ENCODE peak calls at places on chromosomes 13 and 19, in six cellular contexts. M, Y, C, E, Z and L are unnamed samples.

GRCh38 chr19:2083174-2083854 is 12.8 kb downstream of the MOB3A start:
- DNase-seq in Y (no peak), C (no peak), M (no peak), Z (no peak), E (peak), L (no peak)

GRCh38 chr13:28358673-28359072 is 136.3 kb downstream of the FLT1 start:
- DNase-seq in C (no peak), M (no peak), Z (no peak), Y (no peak), E (no peak), L (no peak)

GRCh38 chr19:50167314-50167721 is 4.2 kb upstream of the IZUMO2 start:
- DNase-seq in Y (no peak), E (no peak), C (no peak), Z (peak), M (peak), L (no peak)

GRCh38 chr13:51804295-51805172 is 571 bp upstream of the DHRS12 start:
- DNase-seq in C (peak), E (peak), Z (no peak), Y (no peak), M (no peak), L (no peak)

GRCh38 chr13:94707400-94708021 is 4.8 kb downstream of the SOX21 start:
- DNase-seq in E (no peak), C (no peak), M (peak), Y (no peak), Z (peak), L (no peak)

GRCh38 chr13:99307648-99308339 is 595 bp upstream of the GPR183 start:
- DNase-seq in M (no peak), Y (no peak), C (no peak), E (peak), Z (no peak), L (peak)

GRCh38 chr19:45473366-45474190 is 5.8 kb downstream of the FOSB start:
- DNase-seq in Y (no peak), M (peak), C (no peak), E (no peak), Z (peak), L (no peak)

GRCh38 chr19:41785653-41786052 is 10.7 kb upstream of the CEACAM3 start:
- DNase-seq in Z (peak), C (peak), M (peak), Y (no peak), E (peak), L (no peak)

GRCh38 chr13:37303610-37304009 is 198.1 kb upstream of the CSNK1A1L start:
- DNase-seq in C (no peak), M (no peak), Y (no peak), E (no peak), Z (no peak), L (no peak)

GRCh38 chr19:23882493-23882892 is 32.2 kb upstream of the ZNF726 start:
- DNase-seq in C (peak), Y (no peak), Z (no peak), E (no peak), M (no peak), L (no peak)

GRCh38 chr19:14562660-14563589 is 8.9 kb downstream of the NDUFB7 start:
- DNase-seq in M (peak), Y (no peak), C (no peak), Z (peak), E (no peak), L (no peak)

GRCh38 chr19:14559916-14560775 is 11.7 kb downstream of the NDUFB7 start:
- DNase-seq in C (no peak), Z (no peak), M (no peak), E (no peak), Y (no peak), L (no peak)

GRCh38 chr19:14561832-14562351 is 10.0 kb downstream of the NDUFB7 start:
- DNase-seq in Z (peak), E (no peak), M (no peak), C (peak), Y (no peak), L (no peak)

GRCh38 chr19:14561249-14561648 is 10.6 kb downstream of the NDUFB7 start:
- DNase-seq in E (no peak), M (no peak), Y (no peak), Z (no peak), C (no peak), L (no peak)

GRCh38 chr19:14560776-14561108 is 11.1 kb downstream of the NDUFB7 start:
- DNase-seq in E (no peak), Z (no peak), Y (no peak), C (no peak), M (no peak), L (no peak)
- H3K27ac ChIP-seq in E (no peak), Z (peak), Y (peak), C (no peak), M (no peak), L (peak)

GRCh38 chr19:18110833-18111232 is 13.3 kb downstream of the MAST3 start:
- DNase-seq in C (no peak), E (no peak), Z (no peak), Y (no peak), M (no peak), L (no peak)
- H3K4me3 ChIP-seq in C (no peak), E (peak), Z (peak), Y (peak), M (peak), L (peak)

DNA sequence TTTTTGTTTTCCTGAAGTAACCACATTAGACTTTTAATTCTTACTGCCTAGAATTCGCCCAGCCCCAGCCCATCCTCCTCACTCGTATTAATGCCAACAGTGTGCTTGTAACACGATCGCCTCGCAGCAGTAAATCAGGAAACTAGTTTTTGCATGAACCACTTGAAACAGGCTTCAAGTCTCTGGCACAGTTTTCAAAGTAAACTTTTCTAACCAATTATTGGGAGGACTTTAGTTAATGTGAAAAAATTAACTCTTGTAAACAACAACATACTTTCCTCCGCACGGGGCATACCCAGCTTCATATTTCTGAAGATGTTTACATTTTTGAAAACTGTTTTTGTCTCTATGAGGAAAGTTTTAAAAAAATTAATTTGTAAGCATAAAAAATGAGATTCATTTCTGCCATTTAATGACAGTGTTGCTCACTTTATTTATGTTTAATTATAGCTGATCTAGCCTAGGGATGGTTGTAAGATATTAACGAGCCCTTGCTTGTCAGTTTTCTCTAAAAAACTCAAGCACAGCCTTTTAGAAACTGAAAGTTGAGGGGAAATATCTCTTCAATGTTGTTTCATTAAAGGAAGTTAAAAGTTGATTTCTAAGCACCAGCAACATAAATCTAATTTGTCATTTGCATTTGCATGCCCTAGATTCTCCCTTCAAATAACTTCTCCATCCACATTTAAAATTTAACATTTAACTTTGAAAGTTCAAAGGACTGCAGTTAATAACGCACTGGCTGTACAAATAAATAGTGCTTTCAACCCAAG is 39.4 kb downstream of the TNFRSF19 start:
- DNase-seq in Z (no peak), Y (no peak), M (no peak), E (no peak), C (peak), L (no peak)
- TF ChIP-seq CTCF in Z (no peak), Y (no peak), M (no peak), E (no peak), C (no peak), L (no peak)

DNA sequence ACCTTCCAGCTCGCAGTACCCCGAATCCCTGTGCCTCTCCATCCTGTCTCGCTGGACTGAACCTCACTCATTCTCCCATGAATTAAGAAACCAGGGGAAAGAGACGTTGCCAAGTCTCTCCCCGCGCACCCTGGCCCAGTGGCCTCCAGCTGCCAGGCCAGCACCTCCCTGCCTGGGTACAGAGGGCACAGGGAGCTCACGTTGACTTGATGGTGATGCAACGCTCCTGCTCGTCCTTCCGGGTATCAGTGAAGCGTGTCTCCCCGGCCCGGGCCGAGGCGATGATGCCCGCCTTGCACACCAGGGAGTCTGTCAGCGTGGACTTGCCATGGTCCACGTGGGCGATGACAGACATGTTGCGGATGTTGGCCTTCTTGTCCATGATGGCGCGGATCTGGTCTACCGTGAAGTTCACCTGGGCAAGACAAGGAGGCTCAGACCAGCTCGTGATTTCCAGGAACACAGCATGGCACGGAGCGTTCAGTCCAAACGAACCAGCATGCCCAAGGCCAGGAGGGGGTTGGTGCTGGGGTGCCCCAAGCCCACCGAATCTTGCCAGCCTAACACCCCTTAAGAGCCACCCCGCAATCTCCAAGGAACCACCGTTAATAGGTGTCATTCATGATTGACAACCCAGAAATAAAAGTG is 1.2 kb downstream of the EEF2 start:
- DNase-seq in E (no peak), C (no peak), M (no peak), Y (no peak), Z (no peak), L (no peak)
- H3K27ac ChIP-seq in E (peak), C (peak), M (peak), Y (peak), Z (peak), L (peak)

GRCh38 chr13:98142427-98143156 is at the start of gene FARP1:
- DNase-seq in C (peak), Y (no peak), M (peak), Z (peak), E (no peak), L (peak)
- H3K4me3 ChIP-seq in C (peak), Y (peak), M (peak), Z (peak), E (peak), L (peak)

GRCh38 chr13:111186305-111186930 is 71.3 kb downstream of the ARHGEF7 start:
- DNase-seq in C (no peak), E (no peak), Z (no peak), M (no peak), Y (no peak), L (no peak)
- TF ChIP-seq CTCF in C (no peak), E (no peak), Z (no peak), M (no peak), Y (no peak), L (no peak)

GRCh38 chr19:55611300-55611982 is 6.0 kb downstream of the ZNF865 start:
- DNase-seq in C (no peak), Y (no peak), Z (no peak), M (no peak), E (no peak), L (no peak)
- H3K27ac ChIP-seq in C (no peak), Y (no peak), Z (no peak), M (no peak), E (no peak), L (no peak)